ENCODE peak calls at places on chromosomes 16 and 17, in ten cellular contexts. One of them, this sample, is unnamed.

GRCh38 chr17:27315322-27315721 is 21.4 kb downstream of the WSB1 start:
- DNase-seq in EL: peak; percentile 70
- DNase-seq in activated CD8-positive, alpha-beta memory T cell treated with anti-CD3 and anti-CD28 coated beads, Interleukin-2, amount 50 U/mL, for 4 hours: no peak
- DNase-seq in SW 1271: no peak
- DNase-seq in stimulated activated CD4-positive, alpha-beta T cell treated with anti-CD3 and anti-CD28 coated beads, Interleukin-2, amount 100 ng/mL, for 48 hours: no peak
- DNase-seq in pancreas: no peak
- DNase-seq in HT1080: no peak
- DNase-seq in C1 segment of cervical spinal cord: no peak
- DNase-seq in cardiac fibroblast: peak; percentile 90
- DNase-seq in H54: no peak
- DNase-seq in this sample: peak; percentile 90

GRCh38 chr16:84332975-84333684 is 35.2 kb upstream of the ATP2C2 start:
- DNase-seq in EL: no peak
- DNase-seq in activated CD8-positive, alpha-beta memory T cell treated with anti-CD3 and anti-CD28 coated beads, Interleukin-2, amount 50 U/mL, for 4 hours: no peak
- DNase-seq in SW 1271: no peak
- DNase-seq in stimulated activated CD4-positive, alpha-beta T cell treated with anti-CD3 and anti-CD28 coated beads, Interleukin-2, amount 100 ng/mL, for 48 hours: no peak
- DNase-seq in pancreas: no peak
- DNase-seq in HT1080: no peak
- DNase-seq in C1 segment of cervical spinal cord: peak; percentile 7
- DNase-seq in cardiac fibroblast: no peak
- DNase-seq in H54: no peak
- DNase-seq in this sample: peak; percentile 34

GRCh38 chr17:48608921-48609505 is 1.8 kb downstream of the HOXB7 start:
- DNase-seq in EL: no peak
- DNase-seq in activated CD8-positive, alpha-beta memory T cell treated with anti-CD3 and anti-CD28 coated beads, Interleukin-2, amount 50 U/mL, for 4 hours: no peak
- DNase-seq in SW 1271: no peak
- DNase-seq in stimulated activated CD4-positive, alpha-beta T cell treated with anti-CD3 and anti-CD28 coated beads, Interleukin-2, amount 100 ng/mL, for 48 hours: no peak
- DNase-seq in pancreas: no peak
- DNase-seq in HT1080: no peak
- DNase-seq in C1 segment of cervical spinal cord: no peak
- DNase-seq in cardiac fibroblast: no peak
- DNase-seq in H54: no peak
- DNase-seq in this sample: no peak

GRCh38 chr17:79842136-79842655 is 3.0 kb upstream of the CBX4 start:
- DNase-seq in EL: no peak
- DNase-seq in activated CD8-positive, alpha-beta memory T cell treated with anti-CD3 and anti-CD28 coated beads, Interleukin-2, amount 50 U/mL, for 4 hours: no peak
- DNase-seq in SW 1271: no peak
- DNase-seq in stimulated activated CD4-positive, alpha-beta T cell treated with anti-CD3 and anti-CD28 coated beads, Interleukin-2, amount 100 ng/mL, for 48 hours: no peak
- DNase-seq in pancreas: no peak
- DNase-seq in HT1080: no peak
- DNase-seq in C1 segment of cervical spinal cord: no peak
- DNase-seq in cardiac fibroblast: no peak
- DNase-seq in H54: no peak
- DNase-seq in this sample: no peak

GRCh38 chr17:45143767-45144198 is 4.5 kb upstream of the HEXIM1 start:
- DNase-seq in EL: peak; percentile 87
- DNase-seq in activated CD8-positive, alpha-beta memory T cell treated with anti-CD3 and anti-CD28 coated beads, Interleukin-2, amount 50 U/mL, for 4 hours: no peak
- DNase-seq in SW 1271: no peak
- DNase-seq in stimulated activated CD4-positive, alpha-beta T cell treated with anti-CD3 and anti-CD28 coated beads, Interleukin-2, amount 100 ng/mL, for 48 hours: no peak
- DNase-seq in pancreas: peak; percentile 84
- DNase-seq in HT1080: no peak
- DNase-seq in C1 segment of cervical spinal cord: peak; percentile 65
- DNase-seq in cardiac fibroblast: peak; percentile 95
- DNase-seq in H54: no peak
- DNase-seq in this sample: peak; percentile 94

GRCh38 chr17:37792787-37793186 is 47.9 kb upstream of the HNF1B start:
- DNase-seq in EL: peak; percentile 68
- DNase-seq in activated CD8-positive, alpha-beta memory T cell treated with anti-CD3 and anti-CD28 coated beads, Interleukin-2, amount 50 U/mL, for 4 hours: no peak
- DNase-seq in SW 1271: no peak
- DNase-seq in stimulated activated CD4-positive, alpha-beta T cell treated with anti-CD3 and anti-CD28 coated beads, Interleukin-2, amount 100 ng/mL, for 48 hours: no peak
- DNase-seq in pancreas: no peak
- DNase-seq in HT1080: peak; percentile 91
- DNase-seq in C1 segment of cervical spinal cord: no peak
- DNase-seq in cardiac fibroblast: no peak
- DNase-seq in H54: peak; percentile 33
- DNase-seq in this sample: no peak

GRCh38 chr17:8397636-8398035 is at the start of gene RNF222:
- DNase-seq in EL: no peak
- DNase-seq in activated CD8-positive, alpha-beta memory T cell treated with anti-CD3 and anti-CD28 coated beads, Interleukin-2, amount 50 U/mL, for 4 hours: no peak
- DNase-seq in SW 1271: no peak
- DNase-seq in stimulated activated CD4-positive, alpha-beta T cell treated with anti-CD3 and anti-CD28 coated beads, Interleukin-2, amount 100 ng/mL, for 48 hours: no peak
- DNase-seq in pancreas: no peak
- DNase-seq in HT1080: no peak
- DNase-seq in C1 segment of cervical spinal cord: no peak
- DNase-seq in cardiac fibroblast: no peak
- DNase-seq in H54: no peak
- DNase-seq in this sample: no peak

GRCh38 chr16:22641030-22641671 is 130.5 kb downstream of the NPIPB5 start:
- DNase-seq in EL: peak; percentile 39
- DNase-seq in activated CD8-positive, alpha-beta memory T cell treated with anti-CD3 and anti-CD28 coated beads, Interleukin-2, amount 50 U/mL, for 4 hours: no peak
- DNase-seq in SW 1271: no peak
- DNase-seq in stimulated activated CD4-positive, alpha-beta T cell treated with anti-CD3 and anti-CD28 coated beads, Interleukin-2, amount 100 ng/mL, for 48 hours: no peak
- DNase-seq in pancreas: no peak
- DNase-seq in HT1080: peak; percentile 52
- DNase-seq in C1 segment of cervical spinal cord: no peak
- DNase-seq in cardiac fibroblast: peak; percentile 28
- DNase-seq in H54: peak; percentile 4
- DNase-seq in this sample: no peak

GRCh38 chr17:17890773-17891759 is 54.3 kb upstream of the SREBF1 start:
- DNase-seq in EL: peak; percentile 70
- DNase-seq in activated CD8-positive, alpha-beta memory T cell treated with anti-CD3 and anti-CD28 coated beads, Interleukin-2, amount 50 U/mL, for 4 hours: peak; percentile 39
- DNase-seq in SW 1271: peak; percentile 42
- DNase-seq in stimulated activated CD4-positive, alpha-beta T cell treated with anti-CD3 and anti-CD28 coated beads, Interleukin-2, amount 100 ng/mL, for 48 hours: peak; percentile 27
- DNase-seq in pancreas: no peak
- DNase-seq in HT1080: peak; percentile 53
- DNase-seq in C1 segment of cervical spinal cord: no peak
- DNase-seq in cardiac fibroblast: peak; percentile 83
- DNase-seq in H54: peak; percentile 87
- DNase-seq in this sample: peak; percentile 0

GRCh38 chr16:22217890-22218730 is 12.0 kb downstream of the EEF2K start:
- DNase-seq in EL: no peak
- DNase-seq in activated CD8-positive, alpha-beta memory T cell treated with anti-CD3 and anti-CD28 coated beads, Interleukin-2, amount 50 U/mL, for 4 hours: no peak
- DNase-seq in SW 1271: no peak
- DNase-seq in stimulated activated CD4-positive, alpha-beta T cell treated with anti-CD3 and anti-CD28 coated beads, Interleukin-2, amount 100 ng/mL, for 48 hours: no peak
- DNase-seq in pancreas: no peak
- DNase-seq in HT1080: no peak
- DNase-seq in C1 segment of cervical spinal cord: no peak
- DNase-seq in cardiac fibroblast: no peak
- DNase-seq in H54: peak; percentile 48
- DNase-seq in this sample: peak; percentile 85